ENCODE peak calls at places on chromosomes 12 and 14, in ten cellular contexts. X is left ventricle myocardium superior; A is uterus; C is activated CD8-positive, alpha-beta memory T cell treated with anti-CD3 and anti-CD28 coated beads for 48 hours; M is GM23248; P is HS-5; O is adipocyte; H is NCI-H1436; T is effector memory CD4-positive, alpha-beta T cell; K is memory B cell. Q is an unnamed sample.

GRCh38 chr14:93232159-93232558 is 25.1 kb downstream of the UBR7 start:
- DNase-seq in X (no peak), A (no peak), C (no peak), M (no peak), P (no peak), O (no peak), H (no peak), T (no peak), K (no peak), Q (no peak)

GRCh38 chr12:48110691-48111315 is 4.9 kb upstream of the SENP1 start:
- DNase-seq in X (no peak), A (no peak), C (no peak), M (no peak), P (no peak), O (no peak), H (no peak), T (no peak), K (no peak), Q (no peak)

GRCh38 chr14:26330982-26331381 is 266.9 kb downstream of the NOVA1 start:
- DNase-seq in X (no peak), A (no peak), C (no peak), M (no peak), P (no peak), O (no peak), H (no peak), T (no peak), K (no peak), Q (no peak)

GRCh38 chr14:73463411-73463810 is 5.1 kb upstream of the NUMB start:
- DNase-seq in X (no peak), A (no peak), C (no peak), M (peak; percentile 99), P (peak; percentile 93), O (peak; percentile 90), H (no peak), T (no peak), K (no peak), Q (no peak)

GRCh38 chr12:114166360-114166759 is 200.2 kb upstream of the RBM19 start:
- DNase-seq in X (no peak), A (peak; percentile 19), C (no peak), M (peak; percentile 61), P (no peak), O (peak; percentile 24), H (no peak), T (no peak), K (no peak), Q (no peak)

GRCh38 chr12:106732890-106733289 is 41.6 kb upstream of the RIC8B start:
- DNase-seq in X (no peak), A (no peak), C (no peak), M (no peak), P (no peak), O (no peak), H (no peak), T (no peak), K (no peak), Q (no peak)

GRCh38 chr14:32702571-32702970 is 236.1 kb upstream of the NPAS3 start:
- DNase-seq in X (peak; percentile 61), A (peak; percentile 43), C (no peak), M (peak; percentile 62), P (no peak), O (no peak), H (no peak), T (no peak), K (peak; percentile 20), Q (peak; percentile 1)

GRCh38 chr14:105196228-105196960 is 15.3 kb upstream of the NUDT14 start:
- DNase-seq in X (peak; percentile 67), A (no peak), C (no peak), M (no peak), P (no peak), O (no peak), H (no peak), T (no peak), K (no peak), Q (no peak)

GRCh38 chr12:110537605-110538409 is 35.7 kb downstream of the RAD9B start:
- DNase-seq in X (peak; percentile 83), A (no peak), C (no peak), M (no peak), P (no peak), O (no peak), H (no peak), T (no peak), K (no peak), Q (no peak)

GRCh38 chr12:4829161-4829792 is 80.4 kb upstream of the KCNA1 start:
- DNase-seq in X (no peak), A (no peak), C (no peak), M (no peak), P (no peak), O (no peak), H (no peak), T (no peak), K (peak; percentile 60), Q (no peak)

GRCh38 chr14:69008411-69008810 is 29.3 kb upstream of the ACTN1 start:
- DNase-seq in X (no peak), A (no peak), C (no peak), M (peak; percentile 30), P (no peak), O (peak; percentile 60), H (no peak), T (no peak), K (no peak), Q (no peak)